ENCODE peak calls at places on chromosome 7, in six cellular contexts. X, M, E, B, A and H are unnamed samples.

GRCh38 chr7:45180084-45180986 is 22.7 kb downstream of the RAMP3 start:
- DNase-seq in X (no peak), M (peak), E (no peak), B (no peak), A (no peak), H (no peak)

GRCh38 chr7:80302636-80303035 is 168.0 kb downstream of the GNAI1 start:
- DNase-seq in X (no peak), M (no peak), E (no peak), B (no peak), A (no peak), H (no peak)

GRCh38 chr7:27164381-27165088 is 802 bp downstream of the HOXA9 start:
- DNase-seq in X (no peak), M (no peak), E (no peak), B (no peak), A (peak), H (no peak)

GRCh38 chr7:129853661-129854268 is 99.0 kb downstream of the UBE2H start:
- DNase-seq in X (no peak), M (no peak), E (no peak), B (no peak), A (peak), H (peak)

GRCh38 chr7:99733448-99733847 is 1.5 kb downstream of the CYP3A7 start:
- DNase-seq in X (no peak), M (no peak), E (no peak), B (no peak), A (peak), H (no peak)

GRCh38 chr7:44561962-44562621 is 11.6 kb downstream of the DDX56 start:
- DNase-seq in X (peak), M (no peak), E (no peak), B (no peak), A (no peak), H (peak)

GRCh38 chr7:128939075-128939860 is 1.5 kb downstream of the IRF5 start:
- DNase-seq in X (no peak), M (peak), E (peak), B (no peak), A (peak), H (no peak)

GRCh38 chr7:111630862-111631261 is 68.6 kb upstream of the IMMP2L start:
- DNase-seq in X (no peak), M (no peak), E (no peak), B (no peak), A (no peak), H (no peak)

GRCh38 chr7:112398534-112398933 is 51.7 kb upstream of the IFRD1 start:
- DNase-seq in X (no peak), M (no peak), E (no peak), B (no peak), A (peak), H (no peak)

GRCh38 chr7:7221602-7222038 is 39.3 kb downstream of the C1GALT1 start:
- DNase-seq in X (no peak), M (no peak), E (no peak), B (no peak), A (no peak), H (peak)

GRCh38 chr7:45973725-45974532 is 52.9 kb upstream of the IGFBP3 start:
- DNase-seq in X (peak), M (no peak), E (no peak), B (no peak), A (no peak), H (peak)

GRCh38 chr7:26061340-26062239 is 90.4 kb upstream of the NFE2L3 start:
- DNase-seq in X (peak), M (peak), E (peak), B (peak), A (peak), H (peak)

GRCh38 chr7:130845581-130846085 is 111.6 kb upstream of the KLF14 start:
- DNase-seq in X (no peak), M (no peak), E (no peak), B (no peak), A (no peak), H (peak)